ENCODE peak calls at places on chromosomes 1 and 21, in ten cellular contexts. I, G, O, F, H, N, E, T, D and J are unnamed samples.

GRCh38 chr1:229272164-229273158 is 1.6 kb downstream of the RAB4A start:
- DNase-seq in H (peak; percentile 51), D (no peak), N (no peak), F (peak; percentile 35), I (peak; percentile 32), T (no peak), E (no peak), O (no peak), G (no peak), J (no peak)

GRCh38 chr1:158180741-158181576 is at the start of gene CD1D:
- DNase-seq in T (no peak), E (peak; percentile 57), N (no peak), G (no peak), H (peak; percentile 88), D (no peak), O (no peak), I (peak; percentile 26), F (peak; percentile 52), J (no peak)

GRCh38 chr1:182129398-182129797 is 67.9 kb upstream of the ZNF648 start:
- DNase-seq in O (no peak), I (no peak), G (no peak), E (no peak), H (no peak), F (no peak), T (no peak), N (no peak), D (no peak), J (no peak)

GRCh38 chr1:68230901-68231626 is 1.3 kb downstream of the WLS start:
- DNase-seq in H (no peak), N (no peak), F (peak; percentile 47), I (no peak), E (peak; percentile 44), T (no peak), D (no peak), O (no peak), G (no peak), J (no peak)

GRCh38 chr1:160953030-160953429 is 1.6 kb downstream of the ITLN2 start:
- DNase-seq in H (no peak), T (no peak), G (no peak), D (no peak), F (no peak), N (no peak), O (no peak), I (peak; percentile 69), E (no peak), J (no peak)

GRCh38 chr1:89598450-89599331 is 34.2 kb upstream of the LRRC8C start:
- DNase-seq in F (no peak), I (peak; percentile 61), G (peak; percentile 13), T (no peak), E (no peak), D (no peak), N (no peak), H (peak; percentile 52), O (no peak), J (peak; percentile 39)

GRCh38 chr1:4937876-4938534 is 283.6 kb downstream of the AJAP1 start:
- DNase-seq in D (no peak), N (no peak), I (no peak), E (no peak), H (no peak), O (no peak), F (no peak), G (no peak), T (no peak), J (no peak)

GRCh38 chr1:26768755-26769154 is 19.0 kb upstream of the PIGV start:
- DNase-seq in H (no peak), T (peak; percentile 83), O (no peak), F (no peak), D (no peak), G (no peak), E (no peak), I (peak; percentile 58), N (no peak), J (no peak)

GRCh38 chr21:46069719-46070279 is 28.1 kb upstream of the COL6A2 start:
- DNase-seq in H (no peak), N (no peak), F (no peak), D (no peak), T (no peak), O (no peak), G (no peak), I (no peak), E (no peak), J (no peak)

GRCh38 chr1:166470057-166470456 is 303.3 kb upstream of the FAM78B start:
- DNase-seq in I (no peak), E (no peak), H (no peak), N (no peak), F (no peak), T (no peak), G (no peak), O (no peak), D (no peak), J (no peak)

GRCh38 chr1:112522621-112523020 is 13.9 kb downstream of the WNT2B start:
- DNase-seq in N (no peak), T (peak; percentile 77), F (no peak), D (no peak), I (peak; percentile 70), G (no peak), H (no peak), E (no peak), O (peak; percentile 86), J (no peak)